ENCODE peak calls at places on chromosomes 4 and X, in eight cellular contexts. X is A549, Z is tibial nerve, J is heart left ventricle, G is HepG2, N is IMR-90, U is thyroid gland, B is transverse colon. E is an unnamed sample. For H3K4me1, the result is how much of the 10 kb centered on the place peaks cover.

GRCh38 chr4:8221476-8221875 is 22.4 kb downstream of the SH3TC1 start:
- DNase-seq in X (no peak), Z (no peak), J (no peak), G (no peak), N (peak), U (no peak), B (no peak), E (no peak)

GRCh38 chr4:80058740-80059139 is 14.3 kb downstream of the ANTXR2 start:
- DNase-seq in X (no peak), Z (no peak), J (no peak), G (no peak), N (peak), U (no peak), B (no peak), E (no peak)

GRCh38 chr4:108590776-108591175 is 29.6 kb upstream of the RPL34 start:
- DNase-seq in X (no peak), Z (no peak), J (no peak), G (no peak), N (peak), U (no peak), B (no peak), E (no peak)

GRCh38 chr4:94409375-94409679 is 42.4 kb upstream of the PDLIM5 start:
- DNase-seq in X (no peak), Z (no peak), J (no peak), G (no peak), N (no peak), U (no peak), B (no peak), E (no peak)

GRCh38 chrX:17397074-17397473 is 22.1 kb downstream of the NHS start:
- DNase-seq in X (no peak), Z (no peak), J (no peak), G (no peak), N (peak), U (no peak), B (no peak), E (no peak)

GRCh38 chr4:140707325-140707724 is 48.9 kb downstream of the TBC1D9 start:
- DNase-seq in X (no peak), Z (no peak), J (no peak), G (no peak), N (no peak), U (no peak), B (no peak), E (no peak)

GRCh38 chr4:110088670-110089069 is 109.7 kb downstream of the ELOVL6 start:
- DNase-seq in X (no peak), Z (no peak), J (no peak), G (no peak), N (peak), U (no peak), B (no peak), E (no peak)

GRCh38 chr4:113260671-113261070 is 211.2 kb downstream of the ANK2 start:
- DNase-seq in X (no peak), Z (no peak), J (no peak), G (no peak), N (no peak), U (no peak), B (no peak), E (no peak)

GRCh38 chrX:84501798-84502628 is at the start of gene HDX:
- DNase-seq in X (peak), Z (peak), J (peak), G (peak), N (peak), U (peak), B (peak), E (peak)

GRCh38 chr4:23934915-23935314 is 45.1 kb upstream of the PPARGC1A start:
- DNase-seq in X (no peak), Z (peak), J (peak), G (no peak), N (peak), U (peak), B (peak), E (peak)

GRCh38 chr4:156815717-156816319 is 155.8 kb downstream of the PDGFC start:
- DNase-seq in X (no peak), Z (no peak), J (no peak), G (no peak), N (no peak), U (no peak), B (no peak), E (no peak)

GRCh38 chr4:41142946-41143720 is 71.2 kb downstream of the APBB2 start:
- DNase-seq in X (no peak), Z (peak), J (peak), G (no peak), N (peak), U (peak), B (peak), E (no peak)

GRCh38 chr4:77031544-77031943 is 44.2 kb downstream of the CCNI start:
- DNase-seq in X (no peak), Z (no peak), J (no peak), G (no peak), N (no peak), U (no peak), B (no peak), E (no peak)

GRCh38 chrX:154436597-154437397 is at the start of gene GDI1:
- DNase-seq in X (peak), Z (no peak), J (peak), G (no peak), N (peak), U (peak), B (peak), E (peak)

GRCh38 chr4:107035711-107036601 is at the start of gene DKK2:
- DNase-seq in X (no peak), Z (peak), J (peak), G (no peak), N (peak), U (peak), B (peak), E (no peak)

DNA sequence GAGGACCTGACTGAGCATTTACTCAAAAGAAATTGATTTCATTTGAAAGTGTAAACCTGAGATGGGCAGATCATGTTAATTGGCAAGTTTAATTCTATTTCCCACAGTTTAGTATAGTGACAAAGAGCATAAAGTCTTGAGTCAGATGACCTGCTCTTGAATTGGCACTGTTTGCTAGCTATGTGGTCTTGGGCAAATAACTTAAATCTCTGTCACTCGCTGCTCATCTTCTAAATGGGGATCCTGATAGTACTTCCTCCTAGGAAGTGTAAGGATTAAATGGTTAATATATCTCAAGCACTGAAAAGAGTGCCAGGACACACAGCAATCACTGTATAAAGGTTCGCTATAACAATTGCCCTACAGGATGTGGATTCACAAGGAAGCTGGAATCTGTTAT is 242.8 kb upstream of the JADE1 start:
- DNase-seq in X (no peak), Z (no peak), J (no peak), G (no peak), N (no peak), U (no peak), B (no peak), E (no peak)
- H3K4me1 ChIP-seq in X (half or more), Z (under half), J (under half), G (under half), N (under half), U (under half), B (under half), E (under half)

GRCh38 chrX:18661273-18661672 is 10.6 kb downstream of the RS1 start:
- DNase-seq in X (no peak), Z (no peak), J (no peak), G (no peak), N (no peak), U (no peak), B (no peak), E (no peak)

GRCh38 chrX:18668468-18668867 is 3.4 kb downstream of the RS1 start:
- DNase-seq in X (no peak), Z (no peak), J (no peak), G (no peak), N (no peak), U (no peak), B (no peak), E (no peak)

GRCh38 chrX:18668059-18668458 is 3.8 kb downstream of the RS1 start:
- DNase-seq in X (no peak), Z (no peak), J (no peak), G (no peak), N (no peak), U (no peak), B (no peak), E (no peak)

GRCh38 chrX:18666614-18667013 is 5.3 kb downstream of the RS1 start:
- DNase-seq in X (no peak), Z (no peak), J (peak), G (no peak), N (no peak), U (no peak), B (no peak), E (no peak)

GRCh38 chrX:18664947-18665346 is 7.0 kb downstream of the RS1 start:
- DNase-seq in X (no peak), Z (no peak), J (no peak), G (no peak), N (no peak), U (no peak), B (no peak), E (no peak)
- TF ChIP-seq CTCF in X (no peak), Z (no peak), J (no peak), G (no peak), N (no peak), U (no peak), B (no peak), E (no peak)

GRCh38 chr4:70839537-70840093 is at the start of gene GRSF1:
- DNase-seq in X (peak), Z (peak), J (peak), G (peak), N (peak), U (peak), B (peak), E (peak)
- TF ChIP-seq POLR2A in X (peak), Z (peak), J (no peak), G (peak), N (peak), U (peak), B (peak), E (peak)

GRCh38 chr4:153570228-153570973 is 104.2 kb downstream of the TMEM131L start:
- DNase-seq in X (no peak), Z (no peak), J (no peak), G (no peak), N (no peak), U (no peak), B (no peak), E (no peak)
- H3K4me1 ChIP-seq in X (under half), Z (under half), J (under half), G (half or more), N (under half), U (under half), B (under half), E (under half)

GRCh38 chrX:110417128-110417527 is 58.5 kb downstream of the RTL9 start:
- DNase-seq in X (no peak), Z (no peak), J (no peak), G (no peak), N (no peak), U (no peak), B (no peak), E (no peak)

GRCh38 chrX:110418857-110419249 is 60.2 kb downstream of the RTL9 start:
- DNase-seq in X (no peak), Z (no peak), J (no peak), G (no peak), N (peak), U (peak), B (no peak), E (no peak)

GRCh38 chrX:110418220-110418856 is 59.7 kb downstream of the RTL9 start:
- DNase-seq in X (peak), Z (no peak), J (no peak), G (no peak), N (peak), U (peak), B (no peak), E (no peak)

GRCh38 chrX:110421499-110422455 is 63.1 kb downstream of the RTL9 start:
- DNase-seq in X (no peak), Z (no peak), J (peak), G (no peak), N (no peak), U (peak), B (no peak), E (peak)

DNA sequence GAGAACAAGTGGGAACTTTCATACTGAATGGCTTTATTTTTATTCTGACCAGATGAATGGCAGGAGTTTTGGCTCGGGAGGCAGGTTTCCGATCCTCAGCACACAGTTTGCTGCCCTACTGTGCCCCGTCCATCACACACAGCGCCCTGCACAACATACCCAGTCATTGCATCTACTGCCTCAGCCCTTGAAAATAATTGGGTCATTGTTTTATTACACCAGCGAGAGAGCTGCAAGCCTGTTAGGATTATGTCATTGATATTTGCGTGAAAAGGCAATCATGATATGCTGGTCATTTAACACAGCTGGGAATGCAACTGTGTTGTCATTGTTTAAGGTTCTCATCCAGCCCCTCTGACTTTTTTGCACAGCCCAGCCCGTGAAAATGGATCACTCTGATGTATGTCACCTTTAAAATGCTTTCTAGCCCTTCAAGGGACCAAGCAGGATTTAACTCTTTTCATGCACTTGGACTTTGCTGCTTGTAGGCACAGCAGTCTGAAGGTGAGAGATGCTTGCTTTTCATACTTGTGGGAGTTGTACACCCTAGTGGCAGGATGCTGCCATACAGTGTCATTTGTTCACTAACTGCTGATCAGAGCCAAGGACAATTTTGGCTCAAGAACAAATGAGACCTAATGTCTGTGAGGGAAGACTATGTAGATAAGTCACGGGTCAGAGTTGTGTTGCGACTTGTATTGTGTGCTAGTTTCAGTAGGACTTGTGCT is 62.3 kb downstream of the RTL9 start:
- DNase-seq in X (peak), Z (no peak), J (no peak), G (no peak), N (peak), U (no peak), B (no peak), E (no peak)
- TF ChIP-seq CTCF in X (no peak), Z (no peak), J (no peak), G (no peak), N (peak), U (peak), B (no peak), E (peak)

GRCh38 chr4:44674471-44674870 is 3.7 kb upstream of the GUF1 start:
- DNase-seq in X (no peak), Z (no peak), J (no peak), G (no peak), N (no peak), U (no peak), B (no peak), E (no peak)

GRCh38 chr4:44679060-44679459 is 840 bp downstream of the GUF1 start:
- DNase-seq in X (no peak), Z (no peak), J (no peak), G (no peak), N (no peak), U (no peak), B (no peak), E (no peak)

DNA sequence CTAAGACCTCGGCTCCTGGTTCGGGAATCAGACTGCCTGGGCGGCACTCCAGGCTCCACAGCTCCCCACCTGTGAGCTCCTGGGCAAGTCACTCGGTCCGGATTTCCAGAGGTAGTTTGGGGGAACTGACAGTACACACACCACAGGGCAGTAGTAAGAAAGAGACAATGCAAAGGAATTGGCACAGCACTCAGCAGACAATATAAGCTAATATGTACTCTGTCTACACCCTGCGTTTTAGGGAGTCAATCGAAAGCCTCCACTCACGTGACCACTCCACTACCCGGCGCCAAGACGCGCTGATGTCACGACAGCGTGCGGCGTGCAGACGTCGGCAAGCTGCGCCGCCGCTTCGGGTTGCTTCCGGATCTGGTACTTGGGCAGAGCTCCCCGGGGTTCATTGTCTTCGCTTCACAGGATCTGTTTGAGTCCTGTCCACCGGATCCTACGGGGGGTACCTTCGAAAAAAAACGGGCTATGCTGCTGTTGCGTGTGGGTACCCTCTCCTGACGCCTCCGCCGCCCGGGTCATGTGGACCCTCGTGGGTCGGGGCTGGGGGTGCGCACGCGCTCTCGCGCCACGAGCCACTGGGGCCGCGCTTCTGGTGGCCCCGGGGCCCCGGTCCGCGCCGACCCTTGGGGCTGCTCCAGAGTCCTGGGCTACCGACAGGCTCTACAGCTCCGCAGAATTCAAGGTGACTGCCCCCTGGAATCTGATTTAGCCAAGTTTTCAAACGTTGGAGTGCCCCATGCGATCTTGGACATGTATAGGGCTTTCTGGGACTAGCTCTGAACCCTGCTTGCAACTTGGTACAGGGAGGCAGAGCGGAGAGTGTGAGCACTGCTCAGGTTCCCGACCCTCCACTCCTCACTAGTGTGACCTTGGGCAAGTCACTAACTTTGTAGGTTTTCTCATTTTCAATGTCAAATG is at the start of gene GUF1:
- DNase-seq in X (peak), Z (peak), J (peak), G (peak), N (peak), U (peak), B (peak), E (peak)
- TF ChIP-seq POLR2A in X (peak), Z (peak), J (no peak), G (peak), N (peak), U (peak), B (peak), E (peak)

DNA sequence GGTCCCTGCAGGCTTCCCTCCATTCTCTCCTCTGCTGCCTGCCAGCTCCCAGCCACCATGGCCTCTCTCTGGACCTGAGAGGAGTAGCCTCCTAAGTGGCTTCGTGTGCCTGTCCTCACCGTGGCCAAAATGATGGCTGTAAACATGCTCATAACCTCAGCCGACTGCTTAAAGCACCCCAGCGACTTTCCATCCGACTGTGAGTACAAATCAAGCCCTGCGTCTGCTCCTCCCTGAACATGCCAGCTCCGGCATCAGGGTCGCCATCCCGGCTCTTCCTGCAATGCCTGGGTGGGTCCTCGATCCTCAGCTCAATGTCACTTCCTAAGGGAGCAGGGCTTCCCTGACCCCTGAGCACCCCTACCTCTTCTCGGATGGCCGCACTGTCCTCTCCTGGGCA is 3.3 kb upstream of the SORCS2 start:
- DNase-seq in X (no peak), Z (peak), J (peak), G (no peak), N (no peak), U (no peak), B (no peak), E (no peak)
- H3K4me1 ChIP-seq in X (under half), Z (under half), J (under half), G (under half), N (under half), U (under half), B (under half), E (under half)

E was measured in right lobe of liver.